ENCODE peak calls at places on chromosomes 3 and 15, in six cellular contexts. Q, U, V, H, P and F are unnamed samples.
A peak's percentile ranks its signal among the peaks of the same experiment; 100 is the strongest.

GRCh38 chr3:50445919-50446318 is 57.5 kb downstream of the CACNA2D2 start:
- DNase-seq in Q (no peak), U (no peak), V (peak; percentile 59), H (no peak), P (peak; percentile 85), F (no peak)

GRCh38 chr3:33746412-33747116 is 28.5 kb upstream of the CLASP2 start:
- DNase-seq in Q (peak; percentile 51), U (no peak), V (no peak), H (no peak), P (no peak), F (no peak)

GRCh38 chr3:154799801-154800200 is 280.3 kb upstream of the MME start:
- DNase-seq in Q (peak; percentile 3), U (no peak), V (no peak), H (no peak), P (no peak), F (no peak)

GRCh38 chr3:77539014-77539413 is 499.1 kb downstream of the ROBO2 start:
- DNase-seq in Q (no peak), U (no peak), V (no peak), H (no peak), P (no peak), F (no peak)

GRCh38 chr3:150727653-150728502 is 24.2 kb upstream of the ERICH6 start:
- DNase-seq in Q (no peak), U (no peak), V (no peak), H (no peak), P (no peak), F (no peak)

GRCh38 chr3:46716461-46717441 is 918 bp downstream of the PRSS50 start:
- DNase-seq in Q (no peak), U (no peak), V (no peak), H (no peak), P (no peak), F (no peak)

GRCh38 chr3:81339040-81339845 is 422.2 kb downstream of the GBE1 start:
- DNase-seq in Q (no peak), U (no peak), V (peak; percentile 16), H (no peak), P (no peak), F (no peak)

GRCh38 chr3:121531269-121531668 is 14.5 kb downstream of the POLQ start:
- DNase-seq in Q (no peak), U (no peak), V (no peak), H (no peak), P (no peak), F (no peak)

GRCh38 chr15:38002883-38003477 is 68.5 kb downstream of the TMCO5A start:
- DNase-seq in Q (peak; percentile 3), U (peak; percentile 85), V (peak; percentile 70), H (peak; percentile 55), P (peak; percentile 74), F (no peak)

GRCh38 chr15:64263567-64263966 is 92.4 kb downstream of the CSNK1G1 start:
- DNase-seq in Q (no peak), U (no peak), V (no peak), H (no peak), P (no peak), F (no peak)

DNA sequence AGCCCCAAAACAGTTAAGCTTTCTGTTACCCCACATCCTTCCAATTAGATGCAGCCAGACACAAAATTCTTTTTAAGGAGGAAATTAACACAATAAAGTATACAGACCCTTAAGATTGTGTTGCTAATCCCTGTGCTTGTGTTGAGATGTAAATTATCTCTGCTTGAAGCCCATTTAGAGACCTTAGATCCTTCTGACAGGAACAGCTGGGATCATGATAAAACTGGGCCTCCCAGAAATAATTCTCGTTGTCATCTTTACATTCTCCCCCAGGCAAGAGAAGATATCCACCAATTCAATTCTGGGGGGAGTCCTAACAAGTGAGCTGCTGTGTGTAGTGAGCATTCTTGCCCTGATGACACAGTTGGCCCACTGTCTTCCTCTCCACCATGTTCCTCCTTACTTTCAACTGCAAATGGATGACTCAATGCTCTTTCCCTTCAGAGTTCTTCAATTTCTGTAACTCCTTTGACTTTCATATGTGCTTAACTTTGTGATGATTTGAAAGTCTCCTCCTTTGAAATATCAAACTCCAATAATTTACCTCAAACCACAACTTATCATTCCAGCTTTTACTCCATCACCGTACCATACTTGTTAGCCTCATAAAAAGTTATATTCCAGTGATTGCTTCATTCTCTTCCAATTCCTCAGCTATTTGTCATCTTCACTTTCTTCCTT is 186.6 kb downstream of the RAP2B start:
- DNase-seq in Q (no peak), U (peak; percentile 9), V (no peak), H (no peak), P (no peak), F (peak; percentile 24)
- TF ChIP-seq CTCF in Q (no peak), U (no peak), V (no peak), H (no peak), P (no peak), F (no peak)

DNA sequence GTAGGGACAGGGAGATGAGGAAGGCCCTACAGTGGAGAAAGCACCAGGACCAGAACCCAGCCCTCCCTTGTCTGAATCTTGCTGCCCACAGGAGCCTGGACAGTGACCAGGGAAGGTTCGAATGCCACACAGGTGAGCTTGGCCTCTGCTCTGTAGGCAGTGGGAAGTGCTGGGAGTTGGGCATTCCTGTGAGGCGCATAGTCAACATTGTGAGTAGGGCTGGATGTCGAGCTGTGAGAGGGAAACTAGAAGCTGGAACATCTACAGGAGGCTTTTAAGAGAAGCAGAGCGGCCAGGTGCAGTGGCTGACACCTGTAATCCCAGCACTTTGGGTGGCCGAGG is 20.3 kb upstream of the ALAS1 start:
- DNase-seq in Q (no peak), U (no peak), V (no peak), H (no peak), P (no peak), F (no peak)
- H3K27me3 ChIP-seq in Q (no peaks in the 10 kb centered on the region), U (no peaks in the 10 kb centered on the region), V (no peaks in the 10 kb centered on the region), H (peaks cover 2% of the 10 kb centered on the region), P (no peaks in the 10 kb centered on the region), F (peaks cover 4% of the 10 kb centered on the region)

DNA sequence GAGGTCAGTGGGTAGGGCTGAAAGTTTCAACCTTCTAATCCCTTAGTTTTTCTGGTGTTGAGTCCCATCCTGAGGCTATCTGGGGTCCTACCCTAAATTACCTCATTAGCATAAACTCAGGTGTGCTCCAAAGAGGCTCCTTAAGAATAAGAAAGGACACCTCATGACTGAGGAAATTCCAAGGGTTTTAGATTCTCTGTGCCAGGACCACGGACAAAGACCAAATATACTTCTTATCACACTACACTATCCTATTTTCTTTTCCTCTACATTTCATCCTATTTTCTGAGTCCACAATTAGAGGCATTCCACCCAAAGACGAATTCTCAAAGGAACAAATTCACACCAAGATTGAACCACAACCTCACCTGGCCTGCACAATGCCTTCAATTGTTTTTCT is 9.8 kb upstream of the THSD4 start:
- DNase-seq in Q (no peak), U (no peak), V (no peak), H (no peak), P (no peak), F (no peak)
- H3K4me3 ChIP-seq in Q (no peak overlapping the region), U (no peak overlapping the region), V (no peak overlapping the region), H (no peak overlapping the region), P (no peak overlapping the region), F (no peak overlapping the region)

GRCh38 chr3:165259518-165260193 is 63.5 kb upstream of the SLITRK3 start:
- DNase-seq in Q (no peak), U (peak; percentile 11), V (no peak), H (no peak), P (no peak), F (no peak)

GRCh38 chr3:165256554-165256953 is 60.4 kb upstream of the SLITRK3 start:
- DNase-seq in Q (no peak), U (no peak), V (no peak), H (no peak), P (no peak), F (no peak)

DNA sequence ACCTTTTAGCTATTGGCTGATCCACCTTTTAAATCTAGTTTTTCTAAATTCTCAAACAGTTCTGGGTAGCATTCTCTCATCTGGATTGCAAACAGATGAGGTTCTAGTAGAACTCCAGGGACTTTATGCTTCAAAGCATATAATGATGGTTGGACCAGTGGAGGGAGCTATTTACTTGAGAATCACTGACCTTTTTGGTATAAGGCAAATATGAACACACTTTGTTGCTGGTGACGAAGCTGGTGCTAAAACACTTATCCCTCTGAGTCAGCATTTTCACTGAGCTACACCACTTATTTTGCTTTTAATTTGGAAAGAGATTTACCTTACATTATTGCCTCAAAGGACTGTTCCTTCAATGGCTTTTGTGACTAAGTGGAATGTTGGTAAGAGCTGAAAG is 58.6 kb upstream of the SLITRK3 start:
- DNase-seq in Q (no peak), U (peak; percentile 29), V (peak; percentile 51), H (no peak), P (no peak), F (no peak)
- TF ChIP-seq CTCF in Q (no peak), U (peak; percentile 19), V (peak; percentile 51), H (no peak), P (no peak), F (no peak)

GRCh38 chr15:51097553-51098330 is 3.0 kb upstream of the TNFAIP8L3 start:
- DNase-seq in Q (peak; percentile 16), U (peak; percentile 71), V (peak; percentile 29), H (no peak), P (no peak), F (no peak)

GRCh38 chr15:51096976-51097375 is 2.3 kb upstream of the TNFAIP8L3 start:
- DNase-seq in Q (no peak), U (no peak), V (no peak), H (no peak), P (no peak), F (no peak)

GRCh38 chr15:51094606-51095569 is at the start of gene TNFAIP8L3:
- DNase-seq in Q (no peak), U (no peak), V (peak; percentile 57), H (no peak), P (no peak), F (no peak)

GRCh38 chr15:51093865-51094605 is 671 bp downstream of the TNFAIP8L3 start:
- DNase-seq in Q (peak; percentile 56), U (no peak), V (peak; percentile 46), H (no peak), P (no peak), F (no peak)

GRCh38 chr15:51095681-51096331 is 1.1 kb upstream of the TNFAIP8L3 start:
- DNase-seq in Q (no peak), U (no peak), V (no peak), H (no peak), P (no peak), F (no peak)
- H3K27me3 ChIP-seq in Q (peaks cover 34% of the 10 kb centered on the region), U (peaks cover 5% of the 10 kb centered on the region), V (peaks cover 71% of the 10 kb centered on the region), H (peaks cover 49% of the 10 kb centered on the region), P (peaks cover 22% of the 10 kb centered on the region), F (peaks cover 36% of the 10 kb centered on the region)

GRCh38 chr3:25433106-25433505 is 5.0 kb downstream of the RARB start:
- DNase-seq in Q (no peak), U (no peak), V (no peak), H (no peak), P (no peak), F (no peak)

GRCh38 chr3:25430942-25431570 is 3.0 kb downstream of the RARB start:
- DNase-seq in Q (no peak), U (no peak), V (no peak), H (no peak), P (no peak), F (no peak)

GRCh38 chr3:25432191-25432720 is 4.2 kb downstream of the RARB start:
- DNase-seq in Q (no peak), U (no peak), V (no peak), H (no peak), P (no peak), F (no peak)

GRCh38 chr3:25429960-25430941 is 2.2 kb downstream of the RARB start:
- DNase-seq in Q (no peak), U (no peak), V (no peak), H (no peak), P (no peak), F (no peak)

GRCh38 chr3:25433868-25434267 is 5.8 kb downstream of the RARB start:
- DNase-seq in Q (no peak), U (peak; percentile 84), V (no peak), H (no peak), P (no peak), F (no peak)
- H3K4me3 ChIP-seq in Q (no peak overlapping the region), U (peak overlapping the region; percentile 21), V (no peak overlapping the region), H (no peak overlapping the region), P (no peak overlapping the region), F (no peak overlapping the region)

GRCh38 chr3:67819447-67819846 is 165.0 kb upstream of the SUCLG2 start:
- DNase-seq in Q (no peak), U (no peak), V (peak; percentile 38), H (no peak), P (no peak), F (no peak)
- TF ChIP-seq CTCF in Q (no peak), U (peak; percentile 47), V (peak; percentile 57), H (no peak), P (peak; percentile 31), F (no peak)